ENCODE peak calls at places on chromosome 20, in eight cellular contexts. C is body of pancreas, O is psoas muscle, D is tibial nerve, I is HCT116, B is cardiac muscle cell, K is sigmoid colon, Z is astrocyte. V is an unnamed sample.

GRCh38 chr20:17538517-17539170 is 7.5 kb upstream of the BFSP1 start:
- DNase-seq in C (no peak), O (no peak), D (no peak), I (no peak), B (no peak), K (no peak), Z (peak; percentile 44), V (no peak)

GRCh38 chr20:25042531-25043498 is 15.1 kb downstream of the ACSS1 start:
- DNase-seq in C (peak; percentile 53), O (peak; percentile 60), D (no peak), I (no peak), B (no peak), K (peak; percentile 85), Z (no peak), V (no peak)

GRCh38 chr20:25178563-25179438 is 16.7 kb upstream of the ENTPD6 start:
- DNase-seq in C (peak; percentile 46), O (peak; percentile 55), D (no peak), I (peak; percentile 61), B (peak; percentile 85), K (peak; percentile 80), Z (peak; percentile 85), V (peak; percentile 69)

GRCh38 chr20:62924567-62925419 is 1.5 kb downstream of the DIDO1 start:
- DNase-seq in C (peak; percentile 39), O (no peak), D (no peak), I (no peak), B (peak; percentile 39), K (no peak), Z (peak; percentile 42), V (peak; percentile 43)

GRCh38 chr20:11216451-11217314 is 542.9 kb upstream of the JAG1 start:
- DNase-seq in C (peak; percentile 30), O (no peak), D (no peak), I (no peak), B (peak; percentile 77), K (no peak), Z (peak; percentile 73), V (peak; percentile 86)

GRCh38 chr20:9081423-9081966 is 12.6 kb downstream of the PLCB4 start:
- DNase-seq in C (no peak), O (no peak), D (no peak), I (no peak), B (no peak), K (no peak), Z (no peak), V (no peak)

GRCh38 chr20:5510446-5510845 is 193.7 kb upstream of the PROKR2 start:
- DNase-seq in C (no peak), O (no peak), D (no peak), I (no peak), B (no peak), K (no peak), Z (no peak), V (peak; percentile 54)

GRCh38 chr20:9506964-9507369 is 7.4 kb upstream of the LAMP5 start:
- DNase-seq in C (no peak), O (no peak), D (no peak), I (no peak), B (no peak), K (no peak), Z (no peak), V (no peak)

GRCh38 chr20:20732641-20733040 is 20.2 kb upstream of the RALGAPA2 start:
- DNase-seq in C (no peak), O (no peak), D (no peak), I (no peak), B (no peak), K (no peak), Z (no peak), V (no peak)

GRCh38 chr20:31484001-31484400 is 8.9 kb downstream of the REM1 start:
- DNase-seq in C (no peak), O (peak; percentile 28), D (peak; percentile 39), I (no peak), B (no peak), K (no peak), Z (no peak), V (no peak)

GRCh38 chr20:51172558-51173428 is 149.9 kb upstream of the KCNG1 start:
- DNase-seq in C (no peak), O (no peak), D (no peak), I (peak; percentile 41), B (no peak), K (no peak), Z (no peak), V (no peak)

GRCh38 chr20:41697861-41698559 is 79.8 kb upstream of the CHD6 start:
- DNase-seq in C (no peak), O (no peak), D (no peak), I (no peak), B (peak; percentile 57), K (no peak), Z (peak; percentile 8), V (no peak)

GRCh38 chr20:63900373-63900772 is 5.4 kb downstream of the DNAJC5 start:
- DNase-seq in C (no peak), O (no peak), D (no peak), I (no peak), B (no peak), K (no peak), Z (no peak), V (no peak)

GRCh38 chr20:15594296-15594695 is 979.0 kb downstream of the KIF16B start:
- DNase-seq in C (peak; percentile 51), O (no peak), D (no peak), I (no peak), B (no peak), K (no peak), Z (no peak), V (peak; percentile 72)

GRCh38 chr20:32980131-32980941 is 23.9 kb downstream of the SUN5 start:
- DNase-seq in C (no peak), O (no peak), D (peak; percentile 51), I (no peak), B (no peak), K (peak; percentile 62), Z (no peak), V (peak; percentile 37)

GRCh38 chr20:17570347-17571152 is 675 bp downstream of the DSTN start:
- DNase-seq in C (peak; percentile 63), O (peak; percentile 56), D (peak; percentile 23), I (peak; percentile 15), B (peak; percentile 55), K (peak; percentile 80), Z (no peak), V (peak; percentile 62)

GRCh38 chr20:19945732-19946670 is 71.2 kb upstream of the NAA20 start:
- DNase-seq in C (peak; percentile 68), O (no peak), D (no peak), I (no peak), B (peak; percentile 57), K (no peak), Z (no peak), V (no peak)

GRCh38 chr20:31863296-31864085 is 6.8 kb downstream of the DUSP15 start:
- DNase-seq in C (no peak), O (no peak), D (no peak), I (no peak), B (no peak), K (no peak), Z (no peak), V (peak; percentile 37)

GRCh38 chr20:48156521-48156920 is 371.2 kb upstream of the SULF2 start:
- DNase-seq in C (no peak), O (no peak), D (no peak), I (no peak), B (no peak), K (no peak), Z (no peak), V (no peak)

GRCh38 chr20:3330046-3330741 is 77.3 kb downstream of the DNAAF9 start:
- DNase-seq in C (no peak), O (no peak), D (no peak), I (no peak), B (peak; percentile 73), K (no peak), Z (no peak), V (no peak)

GRCh38 chr20:35453647-35454046 is 1.8 kb upstream of the CEP250 start:
- DNase-seq in C (no peak), O (no peak), D (no peak), I (no peak), B (no peak), K (no peak), Z (no peak), V (no peak)

GRCh38 chr20:35451295-35451694 is 4.1 kb upstream of the CEP250 start:
- DNase-seq in C (no peak), O (no peak), D (no peak), I (no peak), B (no peak), K (no peak), Z (no peak), V (no peak)

GRCh38 chr20:35458388-35458787 is 3.0 kb downstream of the CEP250 start:
- DNase-seq in C (no peak), O (no peak), D (no peak), I (no peak), B (no peak), K (no peak), Z (no peak), V (no peak)

GRCh38 chr20:35454881-35455609 is at the start of gene CEP250:
- DNase-seq in C (peak; percentile 96), O (peak; percentile 92), D (peak; percentile 87), I (peak; percentile 89), B (peak; percentile 96), K (peak; percentile 96), Z (peak; percentile 83), V (peak; percentile 100)
- H3K4me1 ChIP-seq in C (peaks cover 18% of the 10 kb centered on the region), O (peaks cover 17% of the 10 kb centered on the region), D (no peaks in the 10 kb centered on the region), I (peaks cover 8% of the 10 kb centered on the region), B (no peaks in the 10 kb centered on the region), K (peaks cover 19% of the 10 kb centered on the region), Z (peaks cover 10% of the 10 kb centered on the region), V (peaks cover 5% of the 10 kb centered on the region)

GRCh38 chr20:13610205-13610604 is 28.5 kb downstream of the TASP1 start:
- DNase-seq in C (no peak), O (no peak), D (no peak), I (no peak), B (peak; percentile 5), K (no peak), Z (no peak), V (no peak)
- H3K36me3 ChIP-seq in C (no peaks in the 10 kb centered on the region), O (no peaks in the 10 kb centered on the region), D (no peaks in the 10 kb centered on the region), I (no peaks in the 10 kb centered on the region), B (no peaks in the 10 kb centered on the region), K (no peaks in the 10 kb centered on the region), Z (no peaks in the 10 kb centered on the region), V (no peaks in the 10 kb centered on the region)

DNA sequence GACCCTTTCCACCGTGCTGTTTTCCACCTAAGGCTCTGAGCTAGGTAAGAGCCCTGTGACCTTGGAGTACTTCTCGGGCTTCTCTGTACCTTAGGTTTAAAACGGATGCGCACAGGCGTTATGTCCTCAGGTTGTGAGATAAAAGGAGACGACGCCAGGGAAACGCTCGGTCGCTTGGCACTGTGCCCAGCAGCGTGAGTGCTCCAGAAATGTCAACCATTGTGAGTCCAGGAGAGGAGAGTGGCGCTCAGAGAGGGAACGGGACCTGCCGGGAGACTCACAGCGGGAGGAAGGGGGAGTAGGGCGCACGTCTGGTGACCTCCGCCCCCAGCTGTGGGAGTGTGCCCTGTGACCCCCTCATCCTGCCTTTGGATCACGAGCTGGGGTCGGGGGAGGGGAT is 33.8 kb upstream of the SCRT2 start:
- DNase-seq in C (peak; percentile 46), O (peak; percentile 34), D (no peak), I (no peak), B (peak; percentile 8), K (peak; percentile 62), Z (no peak), V (no peak)
- H3K4me3 ChIP-seq in C (no peak overlapping the region), O (peak overlapping the region; percentile 39), D (no peak overlapping the region), I (no peak overlapping the region), B (peak overlapping the region; percentile 43), K (peak overlapping the region; percentile 27), Z (no peak overlapping the region), V (no peak overlapping the region)

DNA sequence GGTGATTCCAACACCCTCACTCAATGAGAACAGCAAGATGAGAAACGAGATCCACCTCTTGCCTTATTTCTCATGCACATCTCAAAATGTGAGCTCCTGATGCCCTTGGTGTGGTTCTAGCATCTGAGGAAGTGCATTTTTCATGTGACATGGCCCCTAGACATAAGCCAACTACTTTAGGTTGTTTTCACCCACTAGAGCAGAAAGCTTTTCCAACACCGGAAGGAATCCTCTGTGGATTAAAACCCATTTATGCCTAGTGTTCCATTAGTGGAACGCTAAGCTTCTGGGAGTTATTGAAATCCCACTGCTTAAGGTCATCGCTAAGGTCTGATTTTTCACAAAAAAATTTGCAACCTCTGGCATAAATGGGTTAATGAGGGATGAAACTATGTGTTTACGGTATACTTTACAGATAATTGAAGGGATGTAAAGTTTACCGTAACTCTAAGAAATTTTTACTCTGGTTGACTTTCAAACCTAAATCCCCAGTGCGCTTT is 24.0 kb downstream of the CYP24A1 start:
- DNase-seq in C (no peak), O (no peak), D (no peak), I (no peak), B (no peak), K (no peak), Z (no peak), V (no peak)
- H3K4me1 ChIP-seq in C (no peaks in the 10 kb centered on the region), O (no peaks in the 10 kb centered on the region), D (no peaks in the 10 kb centered on the region), I (peaks cover 58% of the 10 kb centered on the region), B (peaks cover 3% of the 10 kb centered on the region), K (no peaks in the 10 kb centered on the region), Z (no peaks in the 10 kb centered on the region), V (peaks cover 13% of the 10 kb centered on the region)